ENCODE peak calls at places on chromosomes 12 and 14, in seven cellular contexts. W is esophagus squamous epithelium, M is substantia nigra, C is A673, L is left ventricle myocardium inferior, S is aorta, Y is WERI-Rb-1. U is an unnamed sample.

GRCh38 chr14:76918176-76918750 is 92.1 kb downstream of the LRRC74A start:
- DNase-seq in W (no peak), M (no peak), C (peak), L (peak), S (peak), Y (no peak), U (no peak)

GRCh38 chr12:110741795-110742717 is 635 bp downstream of the PPP1CC start:
- DNase-seq in W (no peak), M (no peak), C (peak), L (no peak), S (no peak), Y (peak), U (no peak)

GRCh38 chr12:85273411-85274075 is 6.5 kb upstream of the ALX1 start:
- DNase-seq in W (no peak), M (no peak), C (no peak), L (no peak), S (peak), Y (no peak), U (no peak)

GRCh38 chr12:47281667-47282171 is 202.0 kb upstream of the AMIGO2 start:
- DNase-seq in W (no peak), M (no peak), C (no peak), L (no peak), S (no peak), Y (no peak), U (peak)

GRCh38 chr12:66296171-66296683 is 6.1 kb upstream of the HELB start:
- DNase-seq in W (no peak), M (no peak), C (no peak), L (no peak), S (no peak), Y (no peak), U (no peak)

GRCh38 chr14:23008836-23009235 is 1.1 kb downstream of the C14orf93 start:
- DNase-seq in W (no peak), M (no peak), C (peak), L (no peak), S (no peak), Y (no peak), U (peak)

GRCh38 chr12:12635651-12636050 is 24.0 kb downstream of the CREBL2 start:
- DNase-seq in W (no peak), M (no peak), C (no peak), L (no peak), S (no peak), Y (no peak), U (no peak)

GRCh38 chr12:57845478-57846284 is 848 bp downstream of the CTDSP2 start:
- DNase-seq in W (no peak), M (peak), C (peak), L (peak), S (peak), Y (peak), U (peak)

GRCh38 chr12:7935773-7936581 is at the start of gene SLC2A3:
- DNase-seq in W (peak), M (no peak), C (peak), L (peak), S (no peak), Y (peak), U (peak)

GRCh38 chr12:71947645-71948105 is 9.0 kb downstream of the TPH2 start:
- DNase-seq in W (no peak), M (no peak), C (no peak), L (no peak), S (no peak), Y (peak), U (no peak)

GRCh38 chr12:108530141-108530540 is 15.1 kb downstream of the FICD start:
- DNase-seq in W (no peak), M (no peak), C (no peak), L (no peak), S (no peak), Y (no peak), U (no peak)

GRCh38 chr12:123431951-123432886 is 4.3 kb downstream of the RILPL2 start:
- DNase-seq in W (no peak), M (no peak), C (no peak), L (no peak), S (no peak), Y (no peak), U (no peak)

GRCh38 chr12:50581226-50582184 is 76.7 kb downstream of the DIP2B start:
- DNase-seq in W (no peak), M (no peak), C (no peak), L (no peak), S (no peak), Y (no peak), U (no peak)

GRCh38 chr14:106877527-106877926 is 1351.1 kb downstream of the TMEM121 start:
- DNase-seq in W (no peak), M (no peak), C (no peak), L (no peak), S (no peak), Y (no peak), U (no peak)

GRCh38 chr14:103058209-103059055 is 1.1 kb upstream of the CDC42BPB start:
- DNase-seq in W (no peak), M (no peak), C (no peak), L (no peak), S (no peak), Y (no peak), U (no peak)

GRCh38 chr14:65079201-65079600 is 23.1 kb downstream of the MAX start:
- DNase-seq in W (no peak), M (no peak), C (no peak), L (no peak), S (no peak), Y (no peak), U (no peak)

GRCh38 chr14:98847520-98848468 is 424.2 kb downstream of the BCL11B start:
- DNase-seq in W (no peak), M (no peak), C (no peak), L (no peak), S (no peak), Y (no peak), U (no peak)

GRCh38 chr14:100900837-100901390 is 2.6 kb downstream of the RTL1 start:
- DNase-seq in W (no peak), M (no peak), C (peak), L (no peak), S (peak), Y (peak), U (no peak)

DNA sequence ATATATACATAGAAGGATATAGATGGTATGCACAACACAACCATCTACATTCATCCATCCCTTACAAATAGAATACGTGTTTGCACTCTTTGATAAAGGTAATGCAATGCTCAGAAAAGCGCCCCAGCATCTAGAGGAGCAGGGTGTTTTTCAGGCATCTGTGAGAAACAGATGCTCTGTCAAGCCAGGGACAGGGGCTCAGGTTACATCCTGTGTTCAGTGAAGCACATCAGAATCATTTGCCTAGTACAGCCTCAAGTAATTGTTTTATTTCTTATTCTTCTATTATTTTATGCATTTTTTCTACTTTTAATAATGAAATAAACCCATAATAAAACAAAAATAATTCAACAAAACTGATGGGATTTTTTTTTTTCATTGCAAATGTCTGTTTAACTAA is 50.5 kb upstream of the HIF1A start:
- DNase-seq in W (no peak), M (no peak), C (no peak), L (no peak), S (no peak), Y (peak), U (no peak)
- H3K27ac ChIP-seq in W (no peak), M (no peak), C (no peak), L (no peak), S (no peak), Y (no peak), U (no peak)

DNA sequence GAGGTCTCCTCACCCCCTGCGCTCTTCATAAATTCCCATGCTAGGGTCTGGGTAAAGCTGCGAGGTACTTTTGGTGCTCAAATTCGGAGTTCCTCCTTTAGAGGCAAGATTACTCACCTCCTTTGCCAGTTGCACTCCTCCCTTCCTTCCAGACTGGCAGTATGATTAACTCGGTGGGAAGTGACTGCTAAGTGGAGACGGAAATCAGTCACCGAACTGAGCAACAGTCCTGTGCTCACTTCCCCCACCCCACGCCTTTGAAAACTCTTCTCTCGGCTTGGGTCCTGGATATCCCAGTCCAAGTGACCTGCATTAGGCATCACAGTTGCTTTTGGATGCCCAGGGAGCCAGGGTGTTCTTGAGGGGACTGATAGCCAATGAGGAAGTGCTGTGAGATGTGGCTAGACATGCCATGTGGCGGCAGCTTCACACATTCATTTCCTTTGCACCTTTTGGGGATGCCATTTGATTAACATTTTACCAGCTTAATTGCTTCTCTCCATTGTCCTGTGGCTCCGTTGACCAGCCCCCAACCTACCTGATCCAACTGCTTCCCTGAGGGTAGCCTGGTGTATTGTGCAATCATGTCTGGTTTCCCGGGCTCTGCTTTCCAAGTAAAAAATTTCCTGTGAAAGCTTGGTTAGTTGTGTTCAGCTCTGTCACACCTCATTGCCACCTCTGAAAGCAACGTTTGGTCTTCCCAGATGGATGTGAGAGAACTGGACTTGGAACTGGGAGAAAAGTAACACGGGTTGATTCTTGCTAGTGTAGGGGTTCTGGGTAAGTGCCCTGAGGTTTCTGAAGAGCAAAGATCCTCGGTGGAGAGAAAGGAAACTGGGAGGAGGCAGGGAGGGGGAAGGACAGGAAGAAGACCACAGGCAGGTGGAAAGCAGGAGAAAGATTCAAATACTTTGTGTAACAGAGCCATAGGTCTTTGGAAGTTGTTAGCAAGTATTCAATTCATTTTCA is 968 bp downstream of the PNP start:
- DNase-seq in W (no peak), M (no peak), C (peak), L (no peak), S (no peak), Y (peak), U (peak)
- H3K27ac ChIP-seq in W (peak), M (peak), C (peak), L (peak), S (peak), Y (no peak), U (peak)

DNA sequence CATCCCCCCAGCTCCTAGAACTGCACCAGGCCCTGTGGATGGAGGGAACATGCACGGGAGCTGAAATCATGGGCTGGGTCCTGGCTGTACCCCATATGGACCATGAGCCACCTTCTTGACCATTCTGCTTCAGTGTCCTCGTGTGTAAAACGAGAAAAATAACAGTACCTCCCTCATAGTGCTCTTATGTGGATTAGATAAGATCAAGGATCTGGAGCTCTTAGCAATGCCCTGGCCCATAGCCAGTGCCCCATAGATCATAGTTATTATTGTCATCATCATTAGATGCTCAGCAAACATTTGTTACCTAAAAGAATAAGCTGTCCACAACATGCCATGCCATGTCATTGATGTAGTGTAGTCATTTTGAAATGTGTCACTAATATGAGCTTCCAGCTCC is 71.3 kb downstream of the SYNE3 start:
- DNase-seq in W (no peak), M (no peak), C (no peak), L (no peak), S (no peak), Y (no peak), U (no peak)
- H3K27ac ChIP-seq in W (no peak), M (no peak), C (no peak), L (no peak), S (no peak), Y (no peak), U (no peak)

GRCh38 chr12:45343269-45344051 is 127.6 kb downstream of the ANO6 start:
- DNase-seq in W (no peak), M (no peak), C (no peak), L (peak), S (no peak), Y (no peak), U (no peak)
- H3K27ac ChIP-seq in W (no peak), M (no peak), C (no peak), L (peak), S (no peak), Y (no peak), U (no peak)

U was measured in CD4-positive, CD25-positive, alpha-beta regulatory T cell.